ENCODE peak calls at places on chromosomes 5 and 9, in six cellular contexts. T is stimulated activated CD4-positive, alpha-beta T cell treated with anti-CD3 and anti-CD28 coated beads, Interleukin-15, amount 100 ng/mL, for 1 hour; Z is chondrocyte; K is brain microvascular endothelial cell; Y is amniotic stem cell; V is heart left ventricle. C is an unnamed sample.

GRCh38 chr9:5455181-5455580 is 4.8 kb downstream of the CD274 start:
- DNase-seq in T (no peak), Z (no peak), K (peak), Y (peak), V (no peak), C (peak)

GRCh38 chr5:80251636-80252035 is 4.2 kb downstream of the SERINC5 start:
- DNase-seq in T (no peak), Z (no peak), K (no peak), Y (no peak), V (no peak), C (peak)

GRCh38 chr5:88555658-88556057 is 287.0 kb upstream of the TMEM161B start:
- DNase-seq in T (no peak), Z (no peak), K (no peak), Y (no peak), V (no peak), C (no peak)

GRCh38 chr9:126158591-126159519 is 167.8 kb upstream of the MVB12B start:
- DNase-seq in T (no peak), Z (no peak), K (no peak), Y (no peak), V (no peak), C (no peak)

GRCh38 chr9:131661954-131662621 is 77.8 kb downstream of the RAPGEF1 start:
- DNase-seq in T (peak), Z (no peak), K (no peak), Y (no peak), V (no peak), C (no peak)

GRCh38 chr9:95137587-95138145 is 179.8 kb downstream of the FANCC start:
- DNase-seq in T (no peak), Z (no peak), K (no peak), Y (no peak), V (no peak), C (no peak)

GRCh38 chr5:15008476-15008875 is 136.9 kb upstream of the ANKH start:
- DNase-seq in T (no peak), Z (peak), K (peak), Y (peak), V (peak), C (peak)

GRCh38 chr5:1033178-1033577 is 24.6 kb downstream of the NKD2 start:
- DNase-seq in T (no peak), Z (peak), K (no peak), Y (no peak), V (no peak), C (no peak)

GRCh38 chr5:136193396-136193935 is 504 bp upstream of the SMIM32 start:
- DNase-seq in T (no peak), Z (no peak), K (no peak), Y (no peak), V (no peak), C (no peak)

GRCh38 chr5:176592573-176592972 is 17.4 kb downstream of the GPRIN1 start:
- DNase-seq in T (no peak), Z (no peak), K (no peak), Y (no peak), V (no peak), C (no peak)

C was measured in stromal cell of bone marrow.